ENCODE peak calls at places on chromosomes 12 and 14, in nine cellular contexts. H is mucosa of descending colon; A is GM20000; V is heart left ventricle; M is mesendoderm; G is epithelial cell of prostate; N is astrocyte of the spinal cord; F is GM04504; S is CD8-positive, alpha-beta T cell. P is an unnamed sample.

GRCh38 chr12:25653487-25654175 is 100.5 kb upstream of the LMNTD1 start:
- DNase-seq in H (no peak), A (no peak), V (no peak), M (no peak), G (no peak), N (no peak), F (no peak), S (no peak), P (no peak)

GRCh38 chr14:86858591-86858990 is 1134.4 kb downstream of the GALC start:
- DNase-seq in H (no peak), A (no peak), V (no peak), M (no peak), G (no peak), N (peak), F (no peak), S (no peak), P (no peak)

GRCh38 chr14:54703724-54704123 is 136.8 kb downstream of the SAMD4A start:
- DNase-seq in H (no peak), A (no peak), V (no peak), M (no peak), G (no peak), N (no peak), F (no peak), S (no peak), P (no peak)

GRCh38 chr14:66359500-66359899 is 126.7 kb upstream of the CCDC196 start:
- DNase-seq in H (no peak), A (peak), V (no peak), M (peak), G (no peak), N (peak), F (peak), S (no peak), P (peak)

GRCh38 chr14:22386924-22387775 is 201.9 kb downstream of the DAD1 start:
- DNase-seq in H (peak), A (peak), V (peak), M (peak), G (no peak), N (peak), F (peak), S (peak), P (peak)

GRCh38 chr14:88233915-88234314 is 89.2 kb downstream of the KCNK10 start:
- DNase-seq in H (peak), A (peak), V (no peak), M (peak), G (no peak), N (no peak), F (no peak), S (no peak), P (no peak)

GRCh38 chr12:75705749-75706719 is 194.6 kb upstream of the KRR1 start:
- DNase-seq in H (peak), A (no peak), V (peak), M (no peak), G (no peak), N (peak), F (peak), S (no peak), P (no peak)

GRCh38 chr12:120740871-120741270 is 15.2 kb downstream of the ACADS start:
- DNase-seq in H (no peak), A (no peak), V (no peak), M (no peak), G (no peak), N (no peak), F (no peak), S (no peak), P (no peak)

GRCh38 chr12:47305464-47305863 is 225.7 kb upstream of the AMIGO2 start:
- DNase-seq in H (no peak), A (no peak), V (no peak), M (no peak), G (no peak), N (no peak), F (no peak), S (no peak), P (no peak)

GRCh38 chr14:48398675-48399282 is 723.4 kb upstream of the MDGA2 start:
- DNase-seq in H (peak), A (peak), V (no peak), M (peak), G (peak), N (peak), F (no peak), S (no peak), P (peak)

GRCh38 chr12:65878540-65878939 is 54.3 kb downstream of the HMGA2 start:
- DNase-seq in H (no peak), A (no peak), V (no peak), M (peak), G (no peak), N (no peak), F (no peak), S (no peak), P (no peak)

GRCh38 chr14:67719866-67720265 is 18.2 kb downstream of the RDH12 start:
- DNase-seq in H (no peak), A (no peak), V (no peak), M (no peak), G (no peak), N (no peak), F (no peak), S (no peak), P (no peak)

GRCh38 chr14:67359775-67360468 is at the start of the genes ATP6V1D and EIF2S1:
- DNase-seq in H (peak), A (peak), V (peak), M (peak), G (peak), N (peak), F (peak), S (peak), P (peak)

GRCh38 chr12:32502693-32503510 is 103.5 kb downstream of the FGD4 start:
- DNase-seq in H (no peak), A (no peak), V (no peak), M (peak), G (no peak), N (peak), F (peak), S (no peak), P (no peak)

GRCh38 chr12:101933866-101934514 is 56.6 kb downstream of the DRAM1 start:
- DNase-seq in H (no peak), A (no peak), V (no peak), M (no peak), G (no peak), N (no peak), F (no peak), S (no peak), P (no peak)

GRCh38 chr14:55711171-55711811 is 131.3 kb downstream of the KTN1 start:
- DNase-seq in H (no peak), A (no peak), V (no peak), M (no peak), G (no peak), N (peak), F (no peak), S (no peak), P (no peak)

P was measured in NCI-H2029 treated with DMSO at 0.1 percent for 48 hours.